ENCODE peak calls at places on chromosomes 1 and 21, in ten cellular contexts. L is upper lobe of right lung; Y is OCI-LY7; G is left colon; I is SW 1271; O is heart right ventricle; J is NCI-H1694; Z is HTR-8/SVneo; K is M059J; M is activated naive CD4-positive, alpha-beta T cell. C is an unnamed sample.

GRCh38 chr1:229130028-229130668 is 140.8 kb upstream of the RAB4A start:
- DNase-seq in L (no peak), Y (peak), G (peak), I (no peak), O (no peak), J (no peak), Z (no peak), K (no peak), M (no peak), C (no peak)

GRCh38 chr1:150549496-150550221 is 451 bp downstream of the ADAMTSL4 start:
- DNase-seq in L (no peak), Y (no peak), G (no peak), I (no peak), O (no peak), J (no peak), Z (no peak), K (no peak), M (no peak), C (no peak)

GRCh38 chr1:196535727-196536126 is 72.5 kb downstream of the KCNT2 start:
- DNase-seq in L (no peak), Y (peak), G (no peak), I (no peak), O (no peak), J (no peak), Z (no peak), K (peak), M (no peak), C (peak)

GRCh38 chr1:207393610-207394009 is 60.5 kb upstream of the CR2 start:
- DNase-seq in L (no peak), Y (no peak), G (no peak), I (peak), O (no peak), J (no peak), Z (no peak), K (peak), M (no peak), C (peak)

GRCh38 chr1:47893412-47893811 is 103.8 kb downstream of the TRABD2B start:
- DNase-seq in L (no peak), Y (no peak), G (no peak), I (no peak), O (no peak), J (no peak), Z (no peak), K (no peak), M (no peak), C (no peak)

GRCh38 chr1:154433161-154433681 is 28.1 kb downstream of the IL6R start:
- DNase-seq in L (no peak), Y (no peak), G (no peak), I (no peak), O (no peak), J (no peak), Z (no peak), K (peak), M (no peak), C (peak)

GRCh38 chr1:6002714-6003501 is 10.7 kb upstream of the NPHP4 start:
- DNase-seq in L (peak), Y (no peak), G (no peak), I (no peak), O (peak), J (no peak), Z (no peak), K (no peak), M (no peak), C (no peak)

GRCh38 chr1:39927538-39927937 is 25.8 kb upstream of the MYCL start:
- DNase-seq in L (no peak), Y (no peak), G (no peak), I (no peak), O (no peak), J (peak), Z (no peak), K (no peak), M (no peak), C (no peak)

GRCh38 chr1:226977288-226977972 is 37.3 kb downstream of the COQ8A start:
- DNase-seq in L (peak), Y (no peak), G (no peak), I (no peak), O (no peak), J (no peak), Z (no peak), K (no peak), M (no peak), C (no peak)

GRCh38 chr1:201890223-201890622 is 1.5 kb downstream of the SHISA4 start:
- DNase-seq in L (no peak), Y (no peak), G (no peak), I (no peak), O (no peak), J (no peak), Z (no peak), K (no peak), M (no peak), C (no peak)

GRCh38 chr21:26506951-26507350 is 66.1 kb downstream of the CYYR1 start:
- DNase-seq in L (no peak), Y (no peak), G (no peak), I (no peak), O (no peak), J (peak), Z (peak), K (peak), M (no peak), C (peak)

GRCh38 chr1:225820522-225821120 is 10.7 kb downstream of the EPHX1 start:
- DNase-seq in L (no peak), Y (no peak), G (no peak), I (no peak), O (no peak), J (no peak), Z (no peak), K (no peak), M (no peak), C (peak)

GRCh38 chr1:66360285-66360724 is 173.6 kb upstream of the SGIP1 start:
- DNase-seq in L (no peak), Y (peak), G (no peak), I (no peak), O (no peak), J (peak), Z (no peak), K (no peak), M (no peak), C (no peak)

GRCh38 chr1:22296701-22297591 is 154.0 kb upstream of the WNT4 start:
- DNase-seq in L (no peak), Y (no peak), G (no peak), I (no peak), O (no peak), J (no peak), Z (no peak), K (peak), M (no peak), C (peak)

GRCh38 chr1:17686258-17686657 is 68.9 kb upstream of the ACTL8 start:
- DNase-seq in L (no peak), Y (no peak), G (no peak), I (no peak), O (no peak), J (no peak), Z (no peak), K (no peak), M (no peak), C (no peak)

GRCh38 chr1:92968138-92969032 is 7.1 kb upstream of the DIPK1A start:
- DNase-seq in L (no peak), Y (peak), G (no peak), I (peak), O (no peak), J (peak), Z (no peak), K (peak), M (no peak), C (peak)

GRCh38 chr1:153919879-153920852 is 2.6 kb downstream of the GATAD2B start:
- DNase-seq in L (peak), Y (peak), G (no peak), I (no peak), O (no peak), J (no peak), Z (peak), K (peak), M (no peak), C (peak)

GRCh38 chr1:16181887-16182719 is 26.2 kb upstream of the EPHA2 start:
- DNase-seq in L (peak), Y (no peak), G (peak), I (peak), O (peak), J (no peak), Z (peak), K (peak), M (no peak), C (peak)

GRCh38 chr1:200075522-200075921 is 48.0 kb downstream of the NR5A2 start:
- DNase-seq in L (no peak), Y (peak), G (no peak), I (no peak), O (no peak), J (no peak), Z (no peak), K (peak), M (no peak), C (no peak)

GRCh38 chr1:61282387-61282786 is 200.0 kb downstream of the NFIA start:
- DNase-seq in L (no peak), Y (no peak), G (no peak), I (no peak), O (no peak), J (no peak), Z (no peak), K (no peak), M (no peak), C (no peak)

GRCh38 chr1:228037401-228038386 is 30.9 kb downstream of the WNT3A start:
- DNase-seq in L (peak), Y (no peak), G (peak), I (no peak), O (no peak), J (no peak), Z (no peak), K (no peak), M (no peak), C (no peak)

GRCh38 chr1:41662061-41662655 is 177.7 kb upstream of the EDN2 start:
- DNase-seq in L (peak), Y (no peak), G (peak), I (peak), O (peak), J (peak), Z (no peak), K (peak), M (peak), C (peak)

GRCh38 chr1:212284332-212284743 is 872 bp upstream of the PPP2R5A start:
- DNase-seq in L (no peak), Y (no peak), G (no peak), I (no peak), O (no peak), J (no peak), Z (no peak), K (peak), M (no peak), C (no peak)

GRCh38 chr1:38891753-38892152 is 10.4 kb upstream of the GJA9 start:
- DNase-seq in L (no peak), Y (no peak), G (no peak), I (no peak), O (no peak), J (no peak), Z (no peak), K (peak), M (no peak), C (peak)

GRCh38 chr1:44433209-44433608 is 28.2 kb downstream of the RNF220 start:
- DNase-seq in L (no peak), Y (no peak), G (no peak), I (no peak), O (no peak), J (no peak), Z (no peak), K (no peak), M (no peak), C (peak)

GRCh38 chr1:211912064-211912463 is 81.5 kb upstream of the LPGAT1 start:
- DNase-seq in L (no peak), Y (no peak), G (no peak), I (no peak), O (no peak), J (no peak), Z (no peak), K (peak), M (no peak), C (peak)

GRCh38 chr1:19405195-19405760 is 80.1 kb downstream of the CAPZB start:
- DNase-seq in L (no peak), Y (no peak), G (no peak), I (no peak), O (no peak), J (peak), Z (no peak), K (no peak), M (no peak), C (no peak)

GRCh38 chr1:185438936-185439335 is 121.9 kb upstream of the IVNS1ABP start:
- DNase-seq in L (no peak), Y (no peak), G (no peak), I (no peak), O (no peak), J (peak), Z (no peak), K (peak), M (no peak), C (peak)

C was measured in PC-3.